ENCODE peak calls at places on chromosomes 1 and 21, in ten cellular contexts. D is left ventricle myocardium inferior; Q is endodermal cell; B is body of pancreas; W is AG04450; P is CD8-positive, alpha-beta T cell; J is fibroblast of pulmonary artery; Z is astrocyte of the cerebellum; L is type B pancreatic cell; T is GM10248. I is an unnamed sample.

GRCh38 chr1:160837558-160838205 is 25.0 kb downstream of the CD244 start:
- DNase-seq in T (peak), L (no peak), P (peak), Z (no peak), W (no peak), D (peak), Q (no peak), B (no peak), J (peak), I (no peak)

GRCh38 chr1:20343937-20344302 is 53.2 kb downstream of the VWA5B1 start:
- DNase-seq in Z (no peak), T (no peak), B (no peak), J (no peak), W (no peak), D (no peak), Q (no peak), L (no peak), P (no peak), I (no peak)

GRCh38 chr1:184563308-184563707 is 176.5 kb downstream of the C1orf21 start:
- DNase-seq in L (no peak), D (no peak), Q (no peak), J (peak), Z (peak), T (no peak), P (no peak), B (no peak), W (no peak), I (no peak)

GRCh38 chr1:29243863-29244185 is 7.5 kb downstream of the PTPRU start:
- DNase-seq in T (no peak), J (peak), Q (no peak), P (no peak), L (no peak), D (no peak), W (peak), B (no peak), Z (peak), I (no peak)

GRCh38 chr1:239976130-239976968 is 115.3 kb upstream of the FMN2 start:
- DNase-seq in T (peak), D (no peak), Z (peak), L (no peak), W (peak), J (peak), Q (peak), B (peak), P (no peak), I (peak)

GRCh38 chr1:205948000-205948399 is 4.7 kb upstream of the SLC26A9 start:
- DNase-seq in T (no peak), W (no peak), B (no peak), D (no peak), Z (no peak), Q (no peak), J (no peak), L (no peak), P (no peak), I (no peak)

GRCh38 chr1:234702342-234703000 is 92.5 kb upstream of the IRF2BP2 start:
- DNase-seq in W (no peak), Q (no peak), T (no peak), D (peak), J (no peak), Z (no peak), B (no peak), L (no peak), P (no peak), I (no peak)

GRCh38 chr1:172663726-172664125 is 4.8 kb downstream of the FASLG start:
- DNase-seq in W (no peak), L (no peak), D (no peak), Z (no peak), B (no peak), P (no peak), T (no peak), Q (no peak), J (no peak), I (no peak)

GRCh38 chr1:41840592-41841246 is 78.0 kb downstream of the HIVEP3 start:
- DNase-seq in L (no peak), B (no peak), D (peak), W (no peak), J (no peak), T (no peak), Z (no peak), P (no peak), Q (no peak), I (no peak)

GRCh38 chr1:87977145-87977544 is 648.5 kb downstream of the LMO4 start:
- DNase-seq in Q (no peak), L (no peak), Z (no peak), W (no peak), B (no peak), J (no peak), T (no peak), P (no peak), D (no peak), I (no peak)

GRCh38 chr21:37787456-37787855 is 128.8 kb downstream of the KCNJ6 start:
- DNase-seq in L (no peak), D (no peak), W (peak), T (no peak), Q (no peak), B (no peak), P (no peak), J (peak), Z (peak), I (no peak)

GRCh38 chr1:154765970-154766369 is 104.1 kb downstream of the KCNN3 start:
- DNase-seq in B (no peak), W (no peak), J (peak), P (no peak), T (no peak), Q (peak), D (no peak), L (no peak), Z (no peak), I (no peak)

GRCh38 chr1:197213193-197213592 is 54.9 kb upstream of the CRB1 start:
- DNase-seq in W (no peak), J (no peak), Z (no peak), Q (no peak), T (no peak), B (no peak), P (no peak), D (no peak), L (no peak), I (no peak)

GRCh38 chr1:58768971-58769808 is 14.7 kb downstream of the JUN start:
- DNase-seq in Z (no peak), D (peak), W (no peak), P (no peak), L (peak), Q (peak), J (peak), B (peak), T (no peak), I (peak)

GRCh38 chr1:147479864-147480564 is 61.3 kb upstream of the BCL9 start:
- DNase-seq in J (no peak), Z (no peak), L (no peak), B (no peak), T (no peak), D (no peak), W (no peak), Q (no peak), P (no peak), I (no peak)

GRCh38 chr1:50110656-50111055 is 1.9 kb downstream of the ELAVL4 start:
- DNase-seq in W (no peak), P (no peak), B (no peak), Z (no peak), D (no peak), Q (peak), L (no peak), T (no peak), J (no peak), I (no peak)

GRCh38 chr1:222750651-222751050 is 13.6 kb downstream of the FAM177B start:
- DNase-seq in J (no peak), Z (no peak), Q (no peak), B (no peak), P (no peak), T (peak), D (no peak), L (no peak), W (no peak), I (no peak)

GRCh38 chr21:37257526-37257966 is 9.6 kb downstream of the VPS26C start:
- DNase-seq in D (peak), L (no peak), W (no peak), T (no peak), Q (no peak), P (no peak), J (peak), Z (no peak), B (no peak), I (no peak)

GRCh38 chr21:44443891-44444285 is 11.4 kb upstream of the LRRC3 start:
- DNase-seq in B (no peak), T (no peak), J (no peak), D (peak), W (no peak), Q (no peak), L (no peak), Z (no peak), P (no peak), I (no peak)

GRCh38 chr1:37177230-37177864 is 143.0 kb upstream of the GRIK3 start:
- DNase-seq in T (peak), W (no peak), L (no peak), B (peak), J (peak), Q (peak), P (no peak), D (no peak), Z (no peak), I (no peak)

GRCh38 chr21:35475768-35476167 is 426.7 kb upstream of the RUNX1 start:
- DNase-seq in B (no peak), W (no peak), D (no peak), Q (no peak), T (no peak), Z (no peak), P (no peak), J (peak), L (no peak), I (no peak)

GRCh38 chr1:24861821-24862727 is 68.0 kb downstream of the RUNX3 start:
- DNase-seq in J (peak), L (no peak), W (no peak), D (no peak), Q (peak), B (no peak), T (no peak), P (no peak), Z (no peak), I (no peak)

GRCh38 chr1:218669431-218669830 is 324.3 kb downstream of the TGFB2 start:
- DNase-seq in D (no peak), Q (no peak), B (no peak), Z (no peak), P (no peak), J (no peak), W (no peak), L (no peak), T (no peak), I (no peak)

GRCh38 chr1:196078691-196079090 is 529.5 kb downstream of the KCNT2 start:
- DNase-seq in D (no peak), L (no peak), B (no peak), P (no peak), W (no peak), T (no peak), J (peak), Z (no peak), Q (no peak), I (no peak)

GRCh38 chr1:43038232-43038929 is 79.7 kb upstream of the SLC2A1 start:
- DNase-seq in T (no peak), B (no peak), J (no peak), W (no peak), D (no peak), Z (no peak), Q (no peak), P (no peak), L (no peak), I (no peak)

GRCh38 chr1:221722254-221723017 is 19.5 kb downstream of the DUSP10 start:
- DNase-seq in B (no peak), J (no peak), W (no peak), Z (no peak), T (no peak), L (no peak), D (no peak), P (no peak), Q (no peak), I (no peak)

GRCh38 chr1:234979316-234980223 is 149.1 kb downstream of the TOMM20 start:
- DNase-seq in B (no peak), J (no peak), Z (no peak), D (no peak), T (no peak), Q (peak), P (no peak), W (no peak), L (no peak), I (no peak)

GRCh38 chr1:173827611-173828010 is 2.9 kb upstream of the CENPL start:
- DNase-seq in Q (no peak), J (no peak), L (no peak), T (no peak), D (no peak), P (no peak), B (no peak), W (no peak), Z (no peak), I (no peak)

GRCh38 chr1:3491291-3492246 is 37.1 kb downstream of the ARHGEF16 start:
- DNase-seq in J (peak), Q (peak), W (no peak), L (peak), B (peak), D (peak), P (peak), T (peak), Z (no peak), I (peak)

GRCh38 chr1:83901547-83902155 is 97.3 kb downstream of the TTLL7 start:
- DNase-seq in Z (no peak), T (no peak), P (no peak), Q (no peak), B (peak), L (no peak), W (peak), J (peak), D (no peak), I (no peak)

GRCh38 chr21:18917602-18918001 is 514.0 kb upstream of the TMPRSS15 start:
- DNase-seq in D (no peak), J (peak), W (no peak), Q (no peak), L (no peak), B (no peak), P (no peak), T (no peak), Z (no peak), I (no peak)

GRCh38 chr1:218556016-218556415 is 210.9 kb downstream of the TGFB2 start:
- DNase-seq in D (no peak), W (no peak), J (no peak), B (no peak), P (no peak), T (no peak), L (no peak), Z (no peak), Q (no peak), I (no peak)

GRCh38 chr1:64356636-64357256 is 113.2 kb upstream of the CACHD1 start:
- DNase-seq in Z (no peak), B (no peak), Q (peak), T (no peak), J (no peak), W (no peak), L (no peak), P (no peak), D (no peak), I (no peak)

GRCh38 chr21:31164713-31165694 is 126.7 kb upstream of the KRTAP19-8 start:
- DNase-seq in P (no peak), B (no peak), L (no peak), W (no peak), Z (no peak), J (no peak), T (no peak), Q (no peak), D (no peak), I (no peak)

GRCh38 chr1:97006044-97006676 is 284.6 kb downstream of the PTBP2 start:
- DNase-seq in T (no peak), W (peak), L (no peak), Q (no peak), P (no peak), J (peak), Z (peak), D (peak), B (no peak), I (no peak)

GRCh38 chr1:88742546-88742945 is 58.5 kb downstream of the PKN2 start:
- DNase-seq in Z (no peak), W (no peak), Q (no peak), B (no peak), L (no peak), D (no peak), J (peak), P (no peak), T (no peak), I (no peak)

GRCh38 chr1:244833734-244834595 is 1.5 kb upstream of the COX20 start:
- DNase-seq in T (peak), W (no peak), J (peak), P (peak), D (peak), L (no peak), Z (peak), B (peak), Q (peak), I (peak)

GRCh38 chr1:232682248-232682647 is 52.3 kb upstream of the SIPA1L2 start:
- DNase-seq in P (no peak), D (no peak), L (no peak), W (no peak), Q (no peak), T (no peak), B (peak), Z (no peak), J (no peak), I (no peak)

GRCh38 chr1:230159580-230159979 is 92.5 kb downstream of the GALNT2 start:
- DNase-seq in Z (no peak), P (no peak), Q (peak), J (no peak), W (no peak), B (peak), T (no peak), D (no peak), L (no peak), I (no peak)

GRCh38 chr1:156078728-156079127 is 3.5 kb downstream of the MEX3A start:
- DNase-seq in Q (peak), T (no peak), J (no peak), D (no peak), B (no peak), W (no peak), Z (no peak), P (no peak), L (no peak), I (no peak)
- TF ChIP-seq CTCF in Q (no peak), T (no peak), J (no peak), D (no peak), B (no peak), W (no peak), Z (no peak), P (no peak), L (no peak), I (no peak)

GRCh38 chr21:32979598-32980268 is 46.0 kb upstream of the OLIG2 start:
- DNase-seq in B (no peak), Q (no peak), Z (no peak), W (no peak), L (no peak), T (no peak), D (no peak), P (no peak), J (no peak), I (no peak)

GRCh38 chr21:32981096-32981495 is 44.6 kb upstream of the OLIG2 start:
- DNase-seq in D (no peak), J (no peak), W (no peak), B (no peak), Z (no peak), L (no peak), Q (no peak), P (no peak), T (no peak), I (no peak)

GRCh38 chr21:32976791-32977190 is 48.9 kb upstream of the OLIG2 start:
- DNase-seq in W (no peak), Q (no peak), J (no peak), B (no peak), P (no peak), L (no peak), T (no peak), D (no peak), Z (no peak), I (no peak)

GRCh38 chr21:32977216-32977615 is 48.5 kb upstream of the OLIG2 start:
- DNase-seq in B (no peak), L (no peak), J (no peak), T (no peak), Z (no peak), D (no peak), Q (no peak), P (no peak), W (no peak), I (no peak)

DNA sequence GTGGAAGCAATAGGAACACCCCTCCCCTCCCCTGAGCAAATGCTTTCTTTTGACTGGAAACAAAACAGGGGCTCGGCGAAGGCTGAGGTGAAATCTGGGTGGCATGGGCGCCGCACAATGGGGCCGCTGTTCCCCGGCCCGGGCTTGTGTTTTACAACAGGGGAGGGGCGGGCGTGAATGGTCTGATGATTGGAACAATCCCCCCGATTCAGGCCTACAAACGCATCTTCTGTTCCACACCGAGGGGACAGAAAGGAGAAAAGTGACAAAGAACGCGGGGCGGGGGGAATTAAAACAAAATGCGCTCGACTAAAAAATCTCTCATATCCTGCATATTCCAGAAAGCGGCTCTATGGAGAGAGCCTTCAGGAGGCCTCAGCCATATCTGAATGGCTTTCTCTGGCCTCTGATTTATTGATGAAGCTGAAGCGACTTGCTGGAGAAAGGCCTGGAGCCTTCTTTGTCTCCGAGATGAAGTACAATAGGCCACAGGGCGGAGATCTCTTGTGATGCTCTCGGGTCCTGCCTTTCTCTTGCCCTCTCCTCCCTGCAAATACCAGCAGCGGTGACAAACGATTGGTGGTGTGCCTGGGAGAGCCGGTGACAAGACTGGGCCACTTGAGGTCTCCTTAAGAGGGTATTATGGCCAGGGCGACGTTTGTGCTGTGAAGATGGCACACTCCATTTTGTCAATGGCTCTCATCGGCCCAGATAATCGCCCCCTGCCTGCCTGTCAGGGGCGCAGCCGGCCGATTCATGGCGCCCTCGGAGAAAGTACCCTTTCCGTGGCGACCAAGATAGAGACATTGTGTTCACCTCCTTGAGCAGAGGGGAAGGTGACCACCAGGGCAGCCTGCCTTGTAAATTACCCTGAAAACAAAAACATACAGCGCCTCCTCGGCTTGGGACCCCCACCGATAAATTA is 47.1 kb upstream of the OLIG2 start:
- DNase-seq in J (no peak), L (no peak), Z (no peak), P (no peak), T (no peak), D (no peak), B (no peak), Q (no peak), W (no peak), I (no peak)
- TF ChIP-seq CTCF in J (no peak), L (no peak), Z (no peak), P (no peak), T (no peak), D (no peak), B (no peak), Q (peak), W (no peak), I (no peak)

DNA sequence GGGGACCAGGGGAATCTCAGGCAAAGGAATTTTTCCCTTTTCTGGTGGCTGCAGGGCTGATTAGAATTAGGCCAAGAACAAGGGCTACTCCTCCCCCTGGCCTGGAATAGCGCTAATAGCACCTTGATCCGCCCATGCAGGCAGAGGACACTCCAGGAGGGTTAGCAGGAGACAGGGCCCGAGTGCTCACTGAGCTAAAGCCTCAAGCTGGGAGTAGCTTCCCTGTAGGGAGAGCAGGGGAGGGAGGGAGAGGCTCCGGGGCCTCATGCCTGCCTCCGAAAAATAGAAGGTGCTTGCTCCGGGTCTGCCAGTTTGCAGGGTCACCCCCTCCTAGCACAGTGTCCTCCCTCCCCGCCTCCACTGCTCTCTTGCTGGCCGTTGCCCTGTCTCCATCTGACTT is 3.8 kb downstream of the PTPN7 start:
- DNase-seq in Q (peak), J (no peak), Z (no peak), P (no peak), W (no peak), B (no peak), T (no peak), L (no peak), D (no peak), I (no peak)
- TF ChIP-seq CTCF in Q (no peak), J (no peak), Z (no peak), P (no peak), W (no peak), B (no peak), T (no peak), L (no peak), D (no peak), I (no peak)

GRCh38 chr1:52141513-52142219 is at the start of gene ZFYVE9:
- DNase-seq in J (peak), Q (peak), Z (peak), B (peak), W (no peak), T (peak), D (peak), P (peak), L (peak), I (peak)

GRCh38 chr1:52145137-52145536 is 3.2 kb downstream of the ZFYVE9 start:
- DNase-seq in W (no peak), Q (no peak), P (no peak), J (no peak), B (no peak), Z (no peak), D (no peak), L (no peak), T (no peak), I (no peak)

GRCh38 chr1:52139817-52140540 is 1.9 kb upstream of the ZFYVE9 start:
- DNase-seq in B (no peak), Z (peak), J (peak), Q (no peak), W (peak), P (peak), L (no peak), T (peak), D (no peak), I (no peak)

GRCh38 chr1:52140633-52141512 is 1.0 kb upstream of the ZFYVE9 start:
- DNase-seq in Z (no peak), D (no peak), P (no peak), L (no peak), W (no peak), B (no peak), Q (no peak), J (no peak), T (no peak), I (no peak)

GRCh38 chr1:52142220-52143153 is 598 bp downstream of the ZFYVE9 start:
- DNase-seq in Z (peak), W (no peak), D (peak), J (peak), T (peak), P (peak), Q (peak), L (peak), B (peak), I (peak)
- TF ChIP-seq CTCF in Z (no peak), W (no peak), D (peak), J (no peak), T (no peak), P (no peak), Q (peak), L (peak), B (no peak), I (no peak)